ENCODE peak calls at places on chromosomes 12 and 14, in six cellular contexts. One of them, this sample, is unnamed.

GRCh38 chr14:76218660-76219059 is 66.9 kb downstream of the GPATCH2L start:
- DNase-seq in Karpas-422: no peak
- DNase-seq in K562: no peak
- DNase-seq in neural progenitor cell: no peak
- DNase-seq in IMR-90: no peak
- DNase-seq in mesendoderm: no peak
- DNase-seq in this sample: no peak

GRCh38 chr14:93981874-93982683 is 5.7 kb upstream of the ASB2 start:
- DNase-seq in Karpas-422: no peak
- DNase-seq in mesendoderm: no peak
- DNase-seq in K562: no peak
- DNase-seq in IMR-90: no peak
- DNase-seq in neural progenitor cell: peak
- DNase-seq in this sample: no peak

GRCh38 chr12:572532-572899 is 90.7 kb downstream of the NINJ2 start:
- DNase-seq in neural progenitor cell: no peak
- DNase-seq in K562: no peak
- DNase-seq in IMR-90: peak
- DNase-seq in Karpas-422: no peak
- DNase-seq in mesendoderm: no peak
- DNase-seq in this sample: no peak

GRCh38 chr12:92928431-92928961 is 599 bp downstream of the EEA1 start:
- DNase-seq in K562: peak
- DNase-seq in mesendoderm: no peak
- DNase-seq in neural progenitor cell: no peak
- DNase-seq in Karpas-422: peak
- DNase-seq in IMR-90: no peak
- DNase-seq in this sample: no peak

GRCh38 chr14:34262511-34262910 is 199.5 kb downstream of the SPTSSA start:
- DNase-seq in Karpas-422: no peak
- DNase-seq in K562: no peak
- DNase-seq in mesendoderm: no peak
- DNase-seq in neural progenitor cell: no peak
- DNase-seq in IMR-90: no peak
- DNase-seq in this sample: no peak

GRCh38 chr12:62919827-62920226 is 15.1 kb downstream of the PPM1H start:
- DNase-seq in Karpas-422: no peak
- DNase-seq in IMR-90: peak
- DNase-seq in K562: no peak
- DNase-seq in mesendoderm: no peak
- DNase-seq in neural progenitor cell: no peak
- DNase-seq in this sample: no peak

GRCh38 chr14:81743605-81744004 is 210.0 kb upstream of the SEL1L start:
- DNase-seq in K562: no peak
- DNase-seq in IMR-90: no peak
- DNase-seq in Karpas-422: no peak
- DNase-seq in mesendoderm: no peak
- DNase-seq in neural progenitor cell: no peak
- DNase-seq in this sample: no peak

GRCh38 chr12:26798013-26798412 is 35.0 kb downstream of the ITPR2 start:
- DNase-seq in IMR-90: peak
- DNase-seq in K562: no peak
- DNase-seq in Karpas-422: no peak
- DNase-seq in mesendoderm: no peak
- DNase-seq in neural progenitor cell: no peak
- DNase-seq in this sample: no peak

GRCh38 chr12:108801736-108802665 is 55.4 kb downstream of the SSH1 start:
- DNase-seq in K562: no peak
- DNase-seq in IMR-90: peak
- DNase-seq in mesendoderm: peak
- DNase-seq in neural progenitor cell: peak
- DNase-seq in Karpas-422: no peak
- DNase-seq in this sample: peak

GRCh38 chr12:124884587-124885438 is 21.1 kb upstream of the SCARB1 start:
- DNase-seq in Karpas-422: peak
- DNase-seq in K562: peak
- DNase-seq in IMR-90: no peak
- DNase-seq in neural progenitor cell: peak
- DNase-seq in mesendoderm: peak
- DNase-seq in this sample: peak

GRCh38 chr12:42568952-42569916 is 20.3 kb downstream of the PRICKLE1 start:
- DNase-seq in Karpas-422: peak
- DNase-seq in mesendoderm: peak
- DNase-seq in IMR-90: peak
- DNase-seq in K562: no peak
- DNase-seq in neural progenitor cell: peak
- DNase-seq in this sample: no peak

GRCh38 chr12:51122844-51123243 is 39.4 kb upstream of the CSRNP2 start:
- DNase-seq in IMR-90: no peak
- DNase-seq in neural progenitor cell: no peak
- DNase-seq in Karpas-422: no peak
- DNase-seq in K562: no peak
- DNase-seq in mesendoderm: no peak
- DNase-seq in this sample: no peak

GRCh38 chr14:88770736-88771135 is 22.0 kb downstream of the EML5 start:
- DNase-seq in Karpas-422: no peak
- DNase-seq in mesendoderm: no peak
- DNase-seq in neural progenitor cell: no peak
- DNase-seq in K562: no peak
- DNase-seq in IMR-90: no peak
- DNase-seq in this sample: no peak

GRCh38 chr14:93245764-93246420 is 38.8 kb downstream of the UBR7 start:
- DNase-seq in IMR-90: peak
- DNase-seq in Karpas-422: no peak
- DNase-seq in K562: no peak
- DNase-seq in mesendoderm: no peak
- DNase-seq in neural progenitor cell: no peak
- DNase-seq in this sample: no peak

GRCh38 chr12:103423061-103423473 is 72.7 kb downstream of the C12orf42 start:
- DNase-seq in neural progenitor cell: peak
- DNase-seq in K562: no peak
- DNase-seq in IMR-90: no peak
- DNase-seq in mesendoderm: no peak
- DNase-seq in Karpas-422: no peak
- DNase-seq in this sample: no peak

GRCh38 chr12:52243264-52243773 is 10.3 kb downstream of the KRT7 start:
- DNase-seq in IMR-90: peak
- DNase-seq in mesendoderm: no peak
- DNase-seq in Karpas-422: no peak
- DNase-seq in K562: no peak
- DNase-seq in neural progenitor cell: no peak
- DNase-seq in this sample: no peak

GRCh38 chr12:2084553-2085296 is 31.9 kb downstream of the CACNA1C start:
- DNase-seq in mesendoderm: no peak
- DNase-seq in neural progenitor cell: no peak
- DNase-seq in IMR-90: peak
- DNase-seq in Karpas-422: no peak
- DNase-seq in K562: no peak
- DNase-seq in this sample: no peak

GRCh38 chr12:131066886-131067490 is 113.3 kb downstream of the ADGRD1 start:
- DNase-seq in K562: no peak
- DNase-seq in mesendoderm: no peak
- DNase-seq in IMR-90: no peak
- DNase-seq in neural progenitor cell: no peak
- DNase-seq in Karpas-422: no peak
- DNase-seq in this sample: peak

GRCh38 chr12:116958402-116959197 is 47.9 kb downstream of the FBXW8 start:
- DNase-seq in mesendoderm: no peak
- DNase-seq in Karpas-422: no peak
- DNase-seq in neural progenitor cell: no peak
- DNase-seq in K562: no peak
- DNase-seq in IMR-90: peak
- DNase-seq in this sample: no peak

GRCh38 chr12:109098671-109099070 is 1.3 kb downstream of the UNG start:
- DNase-seq in Karpas-422: no peak
- DNase-seq in IMR-90: no peak
- DNase-seq in K562: no peak
- DNase-seq in neural progenitor cell: peak
- DNase-seq in mesendoderm: peak
- DNase-seq in this sample: no peak

GRCh38 chr14:103854822-103855733 is 7.7 kb upstream of the PPP1R13B start:
- DNase-seq in IMR-90: no peak
- DNase-seq in K562: peak
- DNase-seq in mesendoderm: peak
- DNase-seq in Karpas-422: no peak
- DNase-seq in neural progenitor cell: peak
- DNase-seq in this sample: peak
- H3K9ac ChIP-seq in IMR-90: no peak
- H3K9ac ChIP-seq in K562: no peak
- H3K9ac ChIP-seq in mesendoderm: peak
- H3K9ac ChIP-seq in Karpas-422: no peak
- H3K9ac ChIP-seq in neural progenitor cell: no peak
- H3K9ac ChIP-seq in this sample: no peak

GRCh38 chr12:12505544-12506501 is 56.8 kb downstream of the DUSP16 start:
- DNase-seq in K562: peak
- DNase-seq in neural progenitor cell: no peak
- DNase-seq in IMR-90: peak
- DNase-seq in mesendoderm: peak
- DNase-seq in Karpas-422: no peak
- DNase-seq in this sample: no peak

GRCh38 chr12:12510141-12510540 is 52.5 kb downstream of the DUSP16 start:
- DNase-seq in neural progenitor cell: no peak
- DNase-seq in Karpas-422: no peak
- DNase-seq in K562: no peak
- DNase-seq in IMR-90: peak
- DNase-seq in mesendoderm: no peak
- DNase-seq in this sample: no peak

GRCh38 chr12:12506541-12506940 is 56.1 kb downstream of the DUSP16 start:
- DNase-seq in Karpas-422: no peak
- DNase-seq in K562: no peak
- DNase-seq in mesendoderm: peak
- DNase-seq in IMR-90: peak
- DNase-seq in neural progenitor cell: peak
- DNase-seq in this sample: no peak

GRCh38 chr12:12508612-12509011 is 54.1 kb downstream of the DUSP16 start:
- DNase-seq in mesendoderm: no peak
- DNase-seq in IMR-90: peak
- DNase-seq in Karpas-422: no peak
- DNase-seq in K562: no peak
- DNase-seq in neural progenitor cell: no peak
- DNase-seq in this sample: no peak

GRCh38 chr12:12507121-12507520 is 55.5 kb downstream of the DUSP16 start:
- DNase-seq in mesendoderm: no peak
- DNase-seq in K562: no peak
- DNase-seq in Karpas-422: no peak
- DNase-seq in IMR-90: no peak
- DNase-seq in neural progenitor cell: no peak
- DNase-seq in this sample: no peak
- H3K27ac ChIP-seq in mesendoderm: no peak
- H3K27ac ChIP-seq in K562: no peak
- H3K27ac ChIP-seq in Karpas-422: no peak
- H3K27ac ChIP-seq in IMR-90: no peak
- H3K27ac ChIP-seq in neural progenitor cell: no peak
- H3K27ac ChIP-seq in this sample: no peak

DNA sequence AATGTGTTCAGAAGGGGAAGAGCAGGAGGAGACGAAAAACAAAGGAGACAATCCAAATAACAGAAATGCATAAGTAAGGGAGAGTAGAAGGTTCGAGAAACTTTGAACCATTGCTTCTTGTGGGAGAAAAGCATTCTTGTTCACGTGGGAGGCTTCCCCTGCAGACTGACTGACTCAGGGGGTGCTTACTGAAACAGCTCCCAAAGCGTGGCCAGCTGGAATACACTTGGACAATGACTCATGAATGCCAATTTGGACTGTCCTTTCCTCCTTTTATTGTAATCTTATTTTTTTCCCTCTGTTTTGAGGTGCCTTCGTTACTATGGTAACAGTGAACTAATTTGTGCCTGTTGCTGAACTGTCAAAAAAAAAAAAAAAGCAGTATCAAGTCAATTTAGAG is 74.0 kb downstream of the NEDD1 start:
- DNase-seq in Karpas-422: no peak
- DNase-seq in mesendoderm: peak
- DNase-seq in neural progenitor cell: no peak
- DNase-seq in IMR-90: peak
- DNase-seq in K562: no peak
- DNase-seq in this sample: no peak
- H3K9ac ChIP-seq in Karpas-422: no peak
- H3K9ac ChIP-seq in mesendoderm: no peak
- H3K9ac ChIP-seq in neural progenitor cell: no peak
- H3K9ac ChIP-seq in IMR-90: no peak
- H3K9ac ChIP-seq in K562: no peak
- H3K9ac ChIP-seq in this sample: no peak

GRCh38 chr12:53268637-53269562 is 801 bp downstream of the ESPL1 start:
- DNase-seq in Karpas-422: no peak
- DNase-seq in K562: no peak
- DNase-seq in neural progenitor cell: no peak
- DNase-seq in IMR-90: no peak
- DNase-seq in mesendoderm: peak
- DNase-seq in this sample: no peak

GRCh38 chr12:53259891-53260290 is 8.2 kb upstream of the ESPL1 start:
- DNase-seq in neural progenitor cell: no peak
- DNase-seq in K562: no peak
- DNase-seq in IMR-90: no peak
- DNase-seq in Karpas-422: no peak
- DNase-seq in mesendoderm: no peak
- DNase-seq in this sample: no peak

GRCh38 chr12:53268009-53268636 is at the start of gene ESPL1:
- DNase-seq in IMR-90: peak
- DNase-seq in K562: peak
- DNase-seq in Karpas-422: peak
- DNase-seq in neural progenitor cell: peak
- DNase-seq in mesendoderm: peak
- DNase-seq in this sample: peak

GRCh38 chr12:53267309-53268008 is 640 bp upstream of the ESPL1 start:
- DNase-seq in mesendoderm: no peak
- DNase-seq in K562: peak
- DNase-seq in Karpas-422: peak
- DNase-seq in IMR-90: no peak
- DNase-seq in neural progenitor cell: no peak
- DNase-seq in this sample: no peak

GRCh38 chr12:53265783-53266182 is 2.3 kb upstream of the ESPL1 start:
- DNase-seq in IMR-90: no peak
- DNase-seq in neural progenitor cell: no peak
- DNase-seq in Karpas-422: no peak
- DNase-seq in mesendoderm: no peak
- DNase-seq in K562: no peak
- DNase-seq in this sample: no peak
- H3K27ac ChIP-seq in IMR-90: no peak
- H3K27ac ChIP-seq in neural progenitor cell: no peak
- H3K27ac ChIP-seq in Karpas-422: no peak
- H3K27ac ChIP-seq in mesendoderm: no peak
- H3K27ac ChIP-seq in K562: no peak
- H3K27ac ChIP-seq in this sample: no peak

GRCh38 chr14:70905316-70905715 is 1.9 kb upstream of the PCNX1 start:
- DNase-seq in Karpas-422: no peak
- DNase-seq in mesendoderm: no peak
- DNase-seq in IMR-90: peak
- DNase-seq in K562: no peak
- DNase-seq in neural progenitor cell: no peak
- DNase-seq in this sample: no peak
- H3K9ac ChIP-seq in Karpas-422: no peak
- H3K9ac ChIP-seq in mesendoderm: no peak
- H3K9ac ChIP-seq in IMR-90: peak
- H3K9ac ChIP-seq in K562: no peak
- H3K9ac ChIP-seq in neural progenitor cell: no peak
- H3K9ac ChIP-seq in this sample: no peak